ENCODE peak calls at places on chromosomes 3 and 15, in six cellular contexts. B, W, M, E, O and P are unnamed samples. For H3K4me1, the result is how much of the 10 kb centered on the place peaks cover.

GRCh38 chr3:131217296-131217741 is 164.3 kb upstream of the NUDT16 start:
- DNase-seq in B (peak), M (no peak), E (no peak), O (no peak), W (no peak), P (no peak)

GRCh38 chr3:187799942-187800637 is 54.8 kb upstream of the BCL6 start:
- DNase-seq in M (no peak), O (no peak), E (no peak), W (no peak), B (no peak), P (no peak)

GRCh38 chr15:52227456-52227855 is 36.3 kb upstream of the GNB5 start:
- DNase-seq in M (peak), O (peak), B (peak), W (peak), E (peak), P (peak)

GRCh38 chr3:119245778-119246177 is 5.1 kb upstream of the B4GALT4 start:
- DNase-seq in E (no peak), B (no peak), M (no peak), W (no peak), O (no peak), P (no peak)

GRCh38 chr3:114144909-114145688 is 33.8 kb downstream of the DRD3 start:
- DNase-seq in O (no peak), M (no peak), B (peak), E (peak), W (no peak), P (no peak)

GRCh38 chr3:161403251-161403650 is 31.9 kb upstream of the SPTSSB start:
- DNase-seq in M (no peak), O (no peak), W (no peak), B (no peak), E (peak), P (no peak)

GRCh38 chr3:126870608-126871210 is 112.2 kb upstream of the PLXNA1 start:
- DNase-seq in M (no peak), W (no peak), E (peak), B (no peak), O (no peak), P (no peak)

GRCh38 chr15:29061746-29062660 is 176.2 kb downstream of the APBA2 start:
- DNase-seq in W (no peak), E (no peak), B (no peak), M (no peak), O (no peak), P (no peak)

GRCh38 chr15:78875107-78875914 is 2.6 kb downstream of the MORF4L1 start:
- DNase-seq in M (no peak), E (no peak), O (peak), W (no peak), B (no peak), P (no peak)

GRCh38 chr3:126181398-126181725 is 976 bp upstream of the ALDH1L1 start:
- DNase-seq in O (no peak), B (no peak), W (no peak), M (no peak), E (no peak), P (no peak)

GRCh38 chr3:126014252-126014651 is 45.3 kb downstream of the ROPN1B start:
- DNase-seq in B (no peak), E (peak), M (no peak), O (no peak), W (no peak), P (no peak)

GRCh38 chr15:71800835-71801745 is 9.3 kb upstream of the NR2E3 start:
- DNase-seq in W (peak), O (peak), E (peak), B (peak), M (peak), P (no peak)

GRCh38 chr15:44340410-44340809 is 51.9 kb downstream of the GOLM2 start:
- DNase-seq in W (no peak), E (peak), M (no peak), O (peak), B (no peak), P (no peak)

GRCh38 chr3:122562923-122563716 is 980 bp downstream of the PARP9 start:
- DNase-seq in O (no peak), M (no peak), W (no peak), E (no peak), B (no peak), P (no peak)

GRCh38 chr3:179681492-179682263 is 28.8 kb downstream of the USP13 start:
- DNase-seq in B (no peak), E (no peak), O (no peak), W (no peak), M (no peak), P (peak)

GRCh38 chr3:86702381-86702958 is 288.5 kb downstream of the VGLL3 start:
- DNase-seq in M (no peak), W (no peak), B (no peak), E (no peak), O (peak), P (no peak)

GRCh38 chr3:159257954-159258353 is 456.1 kb downstream of the MFSD1 start:
- DNase-seq in O (no peak), B (no peak), E (no peak), W (no peak), M (no peak), P (no peak)

GRCh38 chr15:89912674-89913396 is at the start of gene ARPIN:
- DNase-seq in M (no peak), B (peak), E (peak), O (peak), W (no peak), P (peak)

GRCh38 chr3:50147447-50147846 is 7.7 kb upstream of the SEMA3F start:
- DNase-seq in W (no peak), O (no peak), M (no peak), B (no peak), E (no peak), P (no peak)

GRCh38 chr3:186640473-186640818 is 247 bp downstream of the FETUB start:
- DNase-seq in M (no peak), B (peak), W (no peak), O (no peak), E (peak), P (no peak)

GRCh38 chr15:51286816-51287215 is 51.6 kb downstream of the CYP19A1 start:
- DNase-seq in W (no peak), B (peak), M (no peak), E (no peak), O (peak), P (no peak)

GRCh38 chr15:25249236-25250010 is 189.4 kb downstream of the UBE3A start:
- DNase-seq in B (no peak), E (no peak), O (no peak), M (no peak), W (no peak), P (no peak)

GRCh38 chr3:195212033-195212748 is 58.8 kb downstream of the XXYLT1 start:
- DNase-seq in M (no peak), W (no peak), E (no peak), B (no peak), O (no peak), P (no peak)

GRCh38 chr3:69082805-69083204 is 1.9 kb upstream of the ARL6IP5 start:
- DNase-seq in M (no peak), O (no peak), E (peak), W (no peak), B (peak), P (no peak)

GRCh38 chr3:15367059-15367458 is 34.7 kb upstream of the SH3BP5 start:
- DNase-seq in E (peak), W (no peak), O (no peak), B (no peak), M (no peak), P (no peak)

GRCh38 chr15:26628879-26629529 is 143.9 kb downstream of the GABRB3 start:
- DNase-seq in B (peak), E (peak), O (peak), M (no peak), W (no peak), P (no peak)

GRCh38 chr15:101500865-101501551 is 11.5 kb upstream of the PCSK6 start:
- DNase-seq in O (no peak), W (no peak), E (no peak), B (no peak), M (no peak), P (no peak)

GRCh38 chr15:69490356-69491050 is 37.9 kb downstream of the RPLP1 start:
- DNase-seq in M (no peak), O (no peak), W (no peak), B (no peak), E (no peak), P (no peak)

GRCh38 chr3:70737656-70738309 is 425.3 kb upstream of the MDFIC2 start:
- DNase-seq in E (no peak), O (no peak), B (peak), W (no peak), M (no peak), P (no peak)

GRCh38 chr3:47344971-47345370 is 35.9 kb upstream of the PTPN23 start:
- DNase-seq in E (no peak), W (no peak), M (no peak), B (no peak), O (no peak), P (no peak)

GRCh38 chr3:178083906-178084823 is 452.1 kb upstream of the KCNMB2 start:
- DNase-seq in O (peak), B (peak), W (peak), M (peak), E (no peak), P (no peak)

DNA sequence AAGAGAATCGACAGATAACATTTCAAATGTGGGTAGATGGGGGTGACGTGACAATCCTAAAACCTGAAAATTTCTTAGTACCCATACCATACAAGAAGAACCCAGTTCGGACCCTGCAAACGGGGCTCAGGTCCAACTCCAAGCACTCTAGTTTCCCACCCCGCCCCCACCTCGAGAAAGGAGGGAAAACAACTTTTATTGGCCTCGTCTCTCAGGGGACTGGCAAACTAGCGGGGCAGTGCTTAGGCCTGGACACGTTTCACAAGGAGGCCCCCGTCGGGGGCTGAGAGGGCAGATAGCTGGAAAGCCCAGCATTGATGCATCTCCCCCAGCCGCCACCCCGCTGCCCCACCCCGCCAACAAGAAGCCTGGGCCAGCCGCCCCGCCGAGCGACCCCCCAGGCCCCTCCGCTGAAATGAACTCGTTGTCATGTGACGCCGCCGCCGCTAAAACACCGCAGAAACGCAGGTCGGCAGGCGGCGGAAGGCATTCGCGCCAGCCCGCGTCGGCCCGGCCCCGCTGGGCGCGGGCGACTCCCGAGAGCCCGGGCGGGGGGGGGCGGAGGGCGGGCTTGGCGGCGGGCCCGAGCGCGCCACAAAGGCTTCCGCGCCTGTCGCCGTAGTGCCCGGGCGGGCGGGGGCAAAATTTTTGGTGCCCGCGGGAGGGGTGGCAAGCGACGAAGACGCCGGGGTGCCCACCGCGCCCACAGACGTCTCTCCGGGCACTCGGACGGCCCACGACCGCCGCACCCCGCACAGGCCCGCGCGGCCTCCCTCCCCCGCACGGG is 726 bp downstream of the STAG1 start:
- DNase-seq in M (no peak), B (peak), W (peak), O (peak), E (peak), P (peak)
- H3K4me1 ChIP-seq in M (under half), B (under half), W (under half), O (under half), E (under half), P (under half)

GRCh38 chr3:56787258-56787777 is 14.4 kb downstream of the ARHGEF3 start:
- DNase-seq in M (no peak), W (no peak), E (no peak), O (no peak), B (no peak), P (no peak)
- H3K4me1 ChIP-seq in M (under half), W (under half), E (under half), O (under half), B (under half), P (under half)

GRCh38 chr3:193982258-193982659 is 153.7 kb upstream of the HES1 start:
- DNase-seq in B (no peak), O (no peak), E (peak), W (no peak), M (no peak), P (no peak)
- H3K4me1 ChIP-seq in B (under half), O (under half), E (under half), W (under half), M (under half), P (under half)

GRCh38 chr15:40927497-40928346 is 1.4 kb upstream of the DLL4 start:
- DNase-seq in E (no peak), B (no peak), M (no peak), O (no peak), W (no peak), P (no peak)
- H3K4me1 ChIP-seq in E (under half), B (under half), M (under half), O (under half), W (under half), P (under half)

GRCh38 chr3:184596886-184597575 is 35.4 kb downstream of the EPHB3 start:
- DNase-seq in M (no peak), E (no peak), B (no peak), W (no peak), O (no peak), P (no peak)
- H3K4me1 ChIP-seq in M (under half), E (under half), B (under half), W (half or more), O (under half), P (under half)

DNA sequence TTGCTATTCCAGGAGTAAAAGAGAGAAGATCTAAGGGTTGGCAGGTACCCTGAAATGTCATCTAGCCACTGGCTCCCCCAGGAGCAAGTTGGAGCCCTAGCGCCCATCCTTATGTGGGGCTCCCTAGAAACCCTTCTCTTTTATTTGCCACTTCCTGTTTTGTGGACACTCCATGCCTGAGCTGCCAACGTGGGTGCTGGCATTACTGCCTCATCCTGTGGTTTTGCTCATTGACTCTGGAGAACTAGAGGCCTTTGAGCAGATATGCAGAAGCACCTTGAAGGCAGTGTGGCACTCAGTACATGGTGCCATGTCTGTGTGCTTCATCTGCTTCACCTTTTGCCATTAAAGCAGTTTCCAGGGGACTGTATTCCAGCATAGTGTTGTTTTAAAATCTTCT is 8.1 kb downstream of the EDEM1 start:
- DNase-seq in E (peak), M (no peak), B (no peak), O (no peak), W (no peak), P (no peak)
- H3K4me1 ChIP-seq in E (under half), M (under half), B (half or more), O (under half), W (under half), P (under half)